ENCODE peak calls at places on chromosomes 12 and 14, in four cellular contexts. X is IMR-90, F is neuronal stem cell, Q is H1. B is an unnamed sample.

GRCh38 chr12:4272976-4273650 is 449 bp upstream of the CCND2 start:
- DNase-seq in Q (no peak), X (no peak), F (no peak), B (no peak)

GRCh38 chr14:55201219-55202096 is 10.1 kb upstream of the DLGAP5 start:
- DNase-seq in F (no peak), X (no peak), Q (no peak), B (peak)

GRCh38 chr12:19053999-19054398 is 75.5 kb upstream of the PLEKHA5 start:
- DNase-seq in Q (no peak), F (no peak), X (no peak), B (no peak)

GRCh38 chr12:109818900-109819500 is 14.2 kb downstream of the TRPV4 start:
- DNase-seq in F (no peak), X (peak), Q (no peak), B (no peak)

GRCh38 chr14:79686196-79686595 is 525.1 kb downstream of the DIO2 start:
- DNase-seq in Q (no peak), X (no peak), F (no peak), B (no peak)

GRCh38 chr14:56482306-56482705 is 97.3 kb upstream of the TMEM260 start:
- DNase-seq in Q (peak), F (no peak), X (peak), B (no peak)

GRCh38 chr14:70808023-70808401 is 1.3 kb downstream of the MAP3K9 start:
- DNase-seq in Q (no peak), F (no peak), X (no peak), B (no peak)

GRCh38 chr12:49987620-49988303 is 15.0 kb downstream of the AQP6 start:
- DNase-seq in Q (no peak), F (no peak), X (no peak), B (no peak)

GRCh38 chr12:131613678-131614077 is 97.2 kb upstream of the SFSWAP start:
- DNase-seq in F (no peak), X (no peak), Q (no peak), B (no peak)

GRCh38 chr12:30970559-30971202 is 44.1 kb downstream of the TSPAN11 start:
- DNase-seq in X (no peak), Q (no peak), F (no peak), B (peak)

GRCh38 chr12:128861226-128862016 is 8.1 kb downstream of the GLT1D1 start:
- DNase-seq in F (no peak), Q (no peak), X (no peak), B (peak)
- H2AK5ac ChIP-seq in F (no peak), Q (no peak), X (no peak), B (no peak)

GRCh38 chr12:24240707-24241106 is 291.2 kb upstream of the SOX5 start:
- DNase-seq in F (no peak), X (no peak), Q (no peak), B (no peak)
- H2AK5ac ChIP-seq in F (no peak), X (no peak), Q (no peak), B (no peak)

DNA sequence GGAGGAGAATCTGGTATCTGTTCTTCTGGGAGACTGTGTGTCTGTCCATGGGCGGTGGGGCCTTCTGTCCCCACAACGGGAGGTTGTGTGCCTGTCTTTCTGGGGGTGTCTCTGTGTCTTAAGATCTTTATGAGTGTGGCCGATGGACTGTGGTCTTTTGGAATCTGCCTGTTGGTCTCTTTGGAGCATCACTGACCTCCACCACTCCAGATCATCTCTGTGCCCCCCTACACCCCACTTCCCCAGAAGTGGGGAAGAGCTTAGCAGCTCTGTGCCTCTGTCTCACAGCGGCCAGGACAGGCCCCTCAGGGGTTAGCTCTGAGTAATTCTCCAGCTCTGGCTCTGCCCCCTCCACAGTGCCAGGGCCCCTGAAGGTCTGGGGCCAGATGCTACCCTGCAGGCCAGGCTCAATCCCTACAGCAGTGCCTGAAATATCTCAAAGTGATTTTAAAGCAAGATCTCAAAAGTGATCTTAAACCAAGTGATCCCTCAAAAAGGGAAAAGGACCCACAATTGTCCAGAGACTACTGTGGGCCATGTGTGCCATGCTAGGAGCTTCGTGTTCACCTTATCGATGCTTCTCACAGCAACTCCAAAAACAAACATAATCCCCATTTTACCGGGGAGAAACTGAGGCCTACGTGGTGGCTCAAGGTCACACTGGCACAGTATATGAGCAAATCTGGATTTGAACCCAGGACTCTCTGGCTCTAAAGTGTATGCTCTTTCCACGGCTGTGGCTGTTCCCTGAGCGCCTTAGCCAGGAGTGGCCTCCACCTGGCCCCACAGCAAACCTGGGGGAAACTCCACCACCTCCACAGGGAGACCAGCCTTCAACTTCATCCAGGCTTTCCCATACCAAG is 26.0 kb upstream of the KRT78 start:
- DNase-seq in Q (no peak), X (no peak), F (no peak), B (no peak)
- H2AK5ac ChIP-seq in Q (no peak), X (peak), F (peak), B (peak)

GRCh38 chr14:83556065-83556464 is 1973.9 kb upstream of the FLRT2 start:
- DNase-seq in F (no peak), X (peak), Q (no peak), B (no peak)
- H2AK5ac ChIP-seq in F (no peak), X (no peak), Q (no peak), B (no peak)

DNA sequence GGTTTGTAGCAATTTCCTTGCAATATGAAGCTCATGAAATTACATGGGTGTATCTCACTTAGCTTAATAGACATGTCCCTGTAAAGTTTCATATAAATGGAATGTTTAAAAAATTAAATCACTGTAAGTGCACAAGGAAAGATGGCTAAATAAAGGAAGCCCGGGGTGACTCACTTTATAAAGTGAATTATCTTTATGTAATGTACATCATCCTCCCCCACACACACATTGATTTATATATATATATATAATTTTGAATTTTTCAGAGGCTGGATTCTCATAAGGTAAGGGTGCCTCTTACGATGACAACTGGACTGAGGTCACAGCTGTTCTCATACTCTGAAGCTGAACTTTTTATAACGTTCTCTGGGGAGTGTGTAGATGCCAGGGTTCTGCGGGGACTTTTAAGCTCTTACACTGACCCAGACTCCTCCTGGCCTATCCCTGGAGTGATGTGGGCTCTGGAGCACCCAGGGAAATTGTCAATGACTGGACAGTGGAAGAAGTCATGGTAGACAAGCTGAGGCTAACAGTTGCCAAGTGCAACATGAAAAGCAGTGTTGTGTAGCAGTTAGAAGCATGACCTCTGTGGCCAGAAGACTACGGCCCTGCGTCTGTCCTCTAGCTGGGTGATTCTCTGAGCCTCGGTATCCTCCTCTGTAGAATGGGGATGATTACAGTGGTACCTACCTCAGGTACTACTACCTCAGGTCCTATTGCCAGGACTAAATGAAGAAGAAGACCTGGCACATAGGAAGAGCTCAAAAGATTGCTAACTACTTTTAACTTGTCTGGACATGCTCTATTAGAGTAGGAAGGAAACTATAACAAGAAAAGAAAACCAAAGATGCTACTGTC is 108.5 kb upstream of the HIF1A start:
- DNase-seq in F (no peak), Q (peak), X (peak), B (no peak)
- H2AK5ac ChIP-seq in F (no peak), Q (no peak), X (peak), B (peak)

GRCh38 chr12:54428050-54429013 is 9.3 kb upstream of the ITGA5 start:
- DNase-seq in Q (no peak), X (peak), F (no peak), B (no peak)

GRCh38 chr12:54430471-54431075 is 11.5 kb upstream of the ITGA5 start:
- DNase-seq in F (no peak), X (no peak), Q (no peak), B (peak)

GRCh38 chr12:54426690-54427089 is 7.6 kb upstream of the ITGA5 start:
- DNase-seq in Q (no peak), X (no peak), F (no peak), B (no peak)

GRCh38 chr12:54431911-54432814 is 13.1 kb upstream of the ITGA5 start:
- DNase-seq in F (no peak), X (peak), Q (no peak), B (peak)

GRCh38 chr12:54429014-54429471 is 10.0 kb upstream of the ITGA5 start:
- DNase-seq in Q (no peak), F (no peak), X (no peak), B (no peak)
- H2AK5ac ChIP-seq in Q (no peak), F (no peak), X (peak), B (no peak)

GRCh38 chr14:68691031-68691864 is 101.6 kb downstream of the ZFP36L1 start:
- DNase-seq in X (no peak), F (peak), Q (peak), B (no peak)
- H2AK5ac ChIP-seq in X (peak), F (peak), Q (no peak), B (no peak)

GRCh38 chr12:124688356-124688992 is 121.1 kb upstream of the NCOR2 start:
- DNase-seq in Q (no peak), X (peak), F (no peak), B (no peak)

GRCh38 chr12:124686001-124686884 is 118.8 kb upstream of the NCOR2 start:
- DNase-seq in X (peak), Q (no peak), F (no peak), B (peak)

GRCh38 chr12:124687695-124688301 is 120.4 kb upstream of the NCOR2 start:
- DNase-seq in Q (no peak), F (no peak), X (no peak), B (no peak)

GRCh38 chr12:124685689-124685993 is 118.2 kb upstream of the NCOR2 start:
- DNase-seq in X (no peak), F (no peak), Q (no peak), B (no peak)

DNA sequence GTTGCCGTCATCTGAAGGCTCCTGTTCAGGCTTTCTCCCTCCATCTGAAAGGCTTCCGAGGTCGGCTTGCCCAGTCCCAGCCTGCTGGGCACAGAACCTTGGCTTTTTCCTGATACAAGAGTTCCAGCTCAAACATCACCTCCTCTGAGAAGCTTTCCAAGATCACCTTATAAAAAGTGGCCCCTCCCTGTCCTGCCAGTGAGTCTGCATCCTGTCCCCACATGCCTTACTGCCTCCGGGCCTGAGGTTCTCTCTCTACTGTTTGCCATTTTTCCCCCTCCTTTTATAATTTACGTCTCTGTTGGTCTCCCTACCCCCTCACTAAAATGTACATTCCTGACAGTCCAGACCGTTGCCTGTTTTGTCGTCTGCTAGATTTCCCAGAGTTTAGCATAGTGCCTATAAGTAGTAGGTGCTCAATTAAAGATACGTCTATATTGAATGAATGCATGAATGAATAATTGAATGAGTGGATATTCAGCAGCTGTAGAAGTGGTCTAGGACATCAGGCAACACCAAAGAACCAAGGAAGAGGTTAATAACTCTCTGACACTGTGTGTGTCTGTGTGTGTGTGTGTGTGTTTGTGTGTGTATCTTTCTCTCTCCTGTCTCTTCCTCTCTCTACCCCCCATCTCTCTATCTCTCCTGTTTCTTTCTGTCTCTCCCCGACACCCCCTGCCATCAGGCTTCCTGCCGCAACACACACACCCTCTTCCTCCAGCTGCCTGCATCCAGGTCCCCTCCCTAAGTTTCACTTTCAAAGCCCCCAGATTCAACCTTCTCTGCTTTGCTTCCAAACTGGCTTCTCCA is 119.7 kb upstream of the NCOR2 start:
- DNase-seq in X (no peak), Q (no peak), F (no peak), B (no peak)
- H2AK5ac ChIP-seq in X (peak), Q (no peak), F (peak), B (peak)

DNA sequence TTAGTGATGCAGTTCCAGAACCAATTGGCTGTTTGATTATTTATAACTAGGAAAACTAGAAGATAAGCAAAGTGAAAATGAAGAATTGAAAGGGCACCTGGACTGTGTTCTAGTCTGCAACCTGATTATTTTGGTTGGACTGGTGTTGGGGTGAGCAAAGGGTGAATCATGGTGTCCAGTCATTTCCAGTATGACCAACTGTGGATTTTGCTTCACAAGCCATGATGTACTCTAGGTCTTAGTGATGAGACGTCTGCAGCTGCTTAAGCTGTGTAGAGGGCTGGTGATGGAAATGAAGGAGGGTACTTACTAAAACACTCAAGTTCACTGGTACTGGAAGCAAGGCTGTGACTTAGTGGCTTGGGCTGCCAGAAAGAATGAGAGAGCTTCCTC is 193.2 kb upstream of the FRMD6 start:
- DNase-seq in X (peak), Q (no peak), F (no peak), B (no peak)
- H2AK5ac ChIP-seq in X (peak), Q (no peak), F (no peak), B (no peak)

B was measured in trophoblast cell.